ENCODE peak calls at places on chromosome 21, in six cellular contexts. P, V, H, M, G and D are unnamed samples. For H3K4me1, the result is how much of the 10 kb centered on the place peaks cover.

GRCh38 chr21:34630536-34631143 is 15.7 kb upstream of the RCAN1 start:
- DNase-seq in P (no peak), M (no peak), V (peak), H (no peak), G (peak), D (peak)

GRCh38 chr21:29091032-29091431 is 17.6 kb upstream of the CCT8 start:
- DNase-seq in H (no peak), G (no peak), P (no peak), V (peak), M (no peak), D (no peak)

GRCh38 chr21:46362946-46363345 is 39.0 kb downstream of the PCNT start:
- DNase-seq in G (no peak), V (no peak), P (no peak), H (no peak), M (no peak), D (no peak)

GRCh38 chr21:32457360-32457840 is 44.9 kb downstream of the EVA1C start:
- DNase-seq in M (peak), G (no peak), V (no peak), P (peak), H (peak), D (peak)

GRCh38 chr21:31917108-31917507 is 44.3 kb downstream of the HUNK start:
- DNase-seq in P (no peak), M (no peak), V (no peak), G (no peak), H (no peak), D (no peak)

GRCh38 chr21:28832013-28832714 is 160.5 kb downstream of the LTN1 start:
- DNase-seq in V (peak), P (no peak), H (no peak), G (peak), M (no peak), D (no peak)

GRCh38 chr21:43867332-43867703 is 2.3 kb downstream of the AGPAT3 start:
- DNase-seq in G (no peak), P (no peak), V (no peak), H (no peak), M (no peak), D (no peak)

GRCh38 chr21:17542371-17542992 is 29.6 kb downstream of the CXADR start:
- DNase-seq in V (peak), P (no peak), M (no peak), H (no peak), G (no peak), D (no peak)

GRCh38 chr21:31161157-31161556 is 122.9 kb upstream of the KRTAP19-8 start:
- DNase-seq in V (peak), M (no peak), G (no peak), P (no peak), H (no peak), D (no peak)

GRCh38 chr21:34617753-34618339 is 2.9 kb upstream of the RCAN1 start:
- DNase-seq in M (no peak), V (no peak), P (no peak), H (no peak), G (no peak), D (no peak)

GRCh38 chr21:38787461-38788274 is 18.1 kb upstream of the ETS2 start:
- DNase-seq in H (no peak), G (no peak), P (peak), M (peak), V (peak), D (peak)

GRCh38 chr21:28089599-28090421 is 902.9 kb downstream of the LTN1 start:
- DNase-seq in H (peak), P (no peak), G (no peak), M (no peak), V (no peak), D (no peak)

GRCh38 chr21:33789697-33790096 is 125.9 kb downstream of the ATP5PO start:
- DNase-seq in G (no peak), H (no peak), V (peak), P (no peak), M (no peak), D (no peak)

GRCh38 chr21:32572574-32573420 is 12.5 kb downstream of the TCP10L start:
- DNase-seq in V (no peak), G (no peak), H (no peak), P (peak), M (peak), D (no peak)

GRCh38 chr21:37225440-37225839 is 41.7 kb downstream of the VPS26C start:
- DNase-seq in G (peak), M (no peak), H (no peak), V (no peak), P (no peak), D (no peak)

GRCh38 chr21:14435423-14435822 is 52.5 kb upstream of the HSPA13 start:
- DNase-seq in G (no peak), P (no peak), M (no peak), V (no peak), H (no peak), D (no peak)

GRCh38 chr21:34858559-34858958 is 189.8 kb downstream of the CLIC6 start:
- DNase-seq in M (no peak), V (no peak), G (no peak), H (no peak), P (no peak), D (no peak)

GRCh38 chr21:34035619-34036354 is 37.6 kb upstream of the MRPS6 start:
- DNase-seq in M (no peak), H (no peak), P (no peak), G (no peak), V (no peak), D (no peak)

GRCh38 chr21:46185717-46186116 is 1.5 kb upstream of the SPATC1L start:
- DNase-seq in M (no peak), H (no peak), P (peak), V (no peak), G (no peak), D (no peak)

GRCh38 chr21:37620401-37620800 is 253.8 kb downstream of the DYRK1A start:
- DNase-seq in G (no peak), P (no peak), M (no peak), V (no peak), H (no peak), D (no peak)

GRCh38 chr21:38839683-38840286 is 34.1 kb downstream of the ETS2 start:
- DNase-seq in M (no peak), H (no peak), G (no peak), P (no peak), V (peak), D (no peak)

GRCh38 chr21:43866233-43866632 is 1.2 kb downstream of the AGPAT3 start:
- DNase-seq in H (peak), P (peak), G (peak), V (peak), M (no peak), D (no peak)

GRCh38 chr21:46345861-46346260 is 21.9 kb downstream of the PCNT start:
- DNase-seq in G (no peak), H (no peak), M (no peak), P (no peak), V (no peak), D (no peak)

GRCh38 chr21:20551939-20552338 is 446.3 kb upstream of the NCAM2 start:
- DNase-seq in V (no peak), P (no peak), G (no peak), M (no peak), H (no peak), D (no peak)

GRCh38 chr21:46121286-46122221 is 23.6 kb downstream of the COL6A2 start:
- DNase-seq in G (no peak), M (peak), H (peak), P (no peak), V (no peak), D (peak)

DNA sequence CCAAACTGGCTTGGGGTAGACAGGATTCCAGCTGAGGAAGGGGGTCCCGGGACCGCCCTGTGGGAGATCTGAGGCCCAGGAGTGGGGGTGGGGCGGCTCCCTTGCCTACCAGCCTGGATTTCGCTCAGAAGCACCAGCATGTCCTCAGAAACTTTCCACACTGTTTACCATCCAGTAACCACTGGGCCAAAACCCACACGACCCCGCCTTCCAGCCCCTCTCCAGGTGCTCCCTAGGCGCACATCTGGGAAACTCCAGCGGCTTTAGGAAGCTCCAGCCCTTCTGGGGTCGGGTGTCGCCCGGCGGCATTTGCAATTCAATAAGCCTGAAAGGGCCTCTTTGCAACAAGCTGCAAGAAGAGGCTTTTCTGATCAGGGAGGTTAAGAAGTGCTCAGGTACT is 4.6 kb downstream of the RIPK4 start:
- DNase-seq in G (no peak), M (no peak), V (no peak), H (no peak), P (no peak), D (peak)
- H3K4me1 ChIP-seq in G (under half), M (half or more), V (under half), H (under half), P (under half), D (under half)

DNA sequence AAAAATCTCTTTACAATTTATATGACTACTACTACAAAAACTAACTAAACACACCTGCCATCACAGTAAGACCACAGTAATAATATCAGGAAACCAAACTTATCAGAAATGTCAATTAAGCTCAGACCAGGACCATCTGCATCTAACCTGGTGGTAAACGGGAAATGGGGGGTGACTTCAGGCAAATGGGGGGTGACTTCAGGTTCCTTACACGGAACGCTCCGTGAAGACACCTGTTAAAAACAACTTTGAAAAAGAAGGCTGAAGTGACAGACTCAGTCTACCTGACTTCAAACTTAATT is 15.8 kb downstream of the PRDM15 start:
- DNase-seq in H (no peak), M (no peak), P (no peak), V (no peak), G (no peak), D (no peak)
- H3K4me1 ChIP-seq in H (under half), M (under half), P (under half), V (under half), G (under half), D (under half)

GRCh38 chr21:44952929-44953627 is 13.2 kb downstream of the SLX9 start:
- DNase-seq in H (no peak), G (no peak), M (no peak), V (no peak), P (no peak), D (no peak)

GRCh38 chr21:44953628-44954021 is 13.8 kb downstream of the SLX9 start:
- DNase-seq in M (no peak), H (peak), G (no peak), P (no peak), V (no peak), D (peak)

GRCh38 chr21:44950351-44950750 is 10.5 kb downstream of the SLX9 start:
- DNase-seq in H (peak), V (no peak), M (no peak), P (no peak), G (no peak), D (no peak)

GRCh38 chr21:44951186-44951915 is 11.5 kb downstream of the SLX9 start:
- DNase-seq in M (no peak), V (no peak), H (peak), G (no peak), P (no peak), D (no peak)

GRCh38 chr21:44952116-44952928 is 12.5 kb downstream of the SLX9 start:
- DNase-seq in P (no peak), H (peak), G (no peak), M (no peak), V (no peak), D (peak)
- H3K4me1 ChIP-seq in P (under half), H (under half), G (under half), M (under half), V (under half), D (under half)

GRCh38 chr21:41687633-41688032 is 79.2 kb downstream of the RIPK4 start:
- DNase-seq in H (no peak), P (no peak), M (no peak), V (no peak), G (no peak), D (no peak)
- H3K4me1 ChIP-seq in H (under half), P (under half), M (under half), V (under half), G (under half), D (under half)

DNA sequence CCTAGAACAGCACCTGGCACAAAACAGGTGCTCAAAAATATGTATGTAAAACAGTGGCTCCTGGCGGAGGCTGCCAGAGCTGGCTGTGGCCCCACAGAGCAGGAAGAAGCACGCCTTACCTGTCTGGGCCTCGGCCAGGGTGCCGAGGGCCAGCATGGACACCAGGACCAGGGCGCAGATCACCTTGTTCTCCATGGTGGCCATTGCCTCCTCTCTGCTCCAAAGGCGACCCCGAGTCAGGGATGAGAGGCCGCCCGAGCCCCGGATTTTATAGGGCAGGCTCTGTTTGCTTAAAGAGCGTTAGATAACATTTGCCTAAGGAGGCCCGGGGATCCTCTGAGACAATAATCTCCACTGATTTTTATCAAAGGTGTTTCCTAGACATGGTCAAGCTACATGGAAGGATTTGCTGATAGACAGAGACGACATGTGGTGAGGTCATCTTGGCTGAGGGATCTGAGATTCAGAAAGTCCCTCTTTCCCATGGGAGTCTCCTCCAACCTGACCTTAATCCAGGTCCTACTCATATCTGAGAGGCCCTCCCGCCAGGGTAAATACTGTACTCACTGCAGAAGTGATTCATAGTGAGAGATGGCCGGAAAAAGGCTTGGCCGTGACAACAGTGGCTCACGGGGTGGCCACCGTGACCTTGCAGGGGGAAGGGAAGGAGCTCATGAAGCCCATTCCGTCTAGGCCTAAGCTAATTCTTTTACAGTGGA is at the start of gene TFF1:
- DNase-seq in P (no peak), M (peak), V (no peak), G (no peak), H (no peak), D (no peak)
- H3K4me1 ChIP-seq in P (under half), M (under half), V (under half), G (under half), H (under half), D (under half)

GRCh38 chr21:41482980-41483379 is 25.0 kb downstream of the TMPRSS2 start:
- DNase-seq in M (no peak), V (no peak), P (no peak), G (no peak), H (no peak), D (no peak)
- H3K4me1 ChIP-seq in M (half or more), V (under half), P (under half), G (under half), H (under half), D (half or more)

DNA sequence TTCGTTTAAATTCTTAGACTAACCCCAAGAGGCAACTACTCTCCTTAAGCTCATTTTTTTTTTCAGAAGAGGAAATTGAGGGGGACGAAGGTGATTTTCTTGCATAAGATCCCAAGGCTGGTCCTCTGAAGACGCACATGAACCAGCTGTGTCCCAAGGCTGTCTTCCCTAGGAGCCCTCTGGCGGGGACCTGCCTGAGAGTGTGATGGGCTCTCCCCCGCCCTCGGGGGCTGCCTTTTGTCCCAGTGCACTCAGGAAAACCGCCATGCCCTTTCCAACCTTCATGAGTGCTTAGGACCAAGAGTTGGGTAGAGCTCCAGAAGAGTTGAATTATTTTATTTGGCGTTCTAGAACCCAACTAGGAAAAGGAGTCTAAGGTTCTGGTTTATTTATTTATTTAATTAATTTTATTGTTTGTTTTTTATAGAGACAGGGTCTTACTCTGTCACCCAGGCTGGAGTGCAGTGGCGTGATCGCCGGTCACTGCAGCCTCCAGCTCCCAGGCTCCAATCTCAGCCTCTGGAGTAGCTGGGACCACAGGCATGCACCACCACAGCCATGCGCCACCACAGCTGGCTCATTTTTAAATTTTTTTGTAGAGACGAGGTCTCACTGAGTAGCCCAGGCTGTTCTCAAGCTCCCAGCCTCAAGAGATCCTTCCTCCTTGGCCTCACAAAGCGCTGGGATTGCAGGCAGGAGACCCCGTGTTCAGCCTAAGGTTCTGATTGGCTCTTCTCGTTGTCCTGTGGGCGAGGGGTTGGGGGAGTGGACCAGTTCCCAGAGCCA is 21.9 kb downstream of the UMODL1 start:
- DNase-seq in G (no peak), H (no peak), V (peak), M (no peak), P (no peak), D (no peak)
- H3K4me1 ChIP-seq in G (under half), H (under half), V (under half), M (under half), P (under half), D (under half)

DNA sequence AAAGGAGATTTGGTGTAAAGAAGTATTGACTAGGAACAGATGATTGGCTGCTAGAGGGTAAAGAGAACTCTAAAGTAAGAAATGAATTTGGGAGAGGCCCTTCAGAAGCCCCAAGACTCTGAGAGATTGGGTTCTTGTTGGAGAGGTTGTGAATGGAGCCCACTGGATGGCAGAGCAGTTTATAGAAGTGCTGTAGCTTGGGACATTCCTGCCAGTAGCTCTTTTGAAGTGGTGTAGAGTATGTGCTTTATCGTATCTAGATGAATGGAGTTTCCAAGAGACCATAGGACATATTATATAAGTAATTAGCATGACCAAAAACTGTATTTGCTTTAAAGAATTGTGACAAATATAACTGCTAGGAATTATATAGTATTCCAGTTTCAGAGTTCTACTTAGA is 21.3 kb downstream of the USP25 start:
- DNase-seq in P (no peak), G (no peak), M (no peak), H (no peak), V (no peak), D (no peak)
- H3K4me1 ChIP-seq in P (under half), G (half or more), M (half or more), H (under half), V (under half), D (under half)

DNA sequence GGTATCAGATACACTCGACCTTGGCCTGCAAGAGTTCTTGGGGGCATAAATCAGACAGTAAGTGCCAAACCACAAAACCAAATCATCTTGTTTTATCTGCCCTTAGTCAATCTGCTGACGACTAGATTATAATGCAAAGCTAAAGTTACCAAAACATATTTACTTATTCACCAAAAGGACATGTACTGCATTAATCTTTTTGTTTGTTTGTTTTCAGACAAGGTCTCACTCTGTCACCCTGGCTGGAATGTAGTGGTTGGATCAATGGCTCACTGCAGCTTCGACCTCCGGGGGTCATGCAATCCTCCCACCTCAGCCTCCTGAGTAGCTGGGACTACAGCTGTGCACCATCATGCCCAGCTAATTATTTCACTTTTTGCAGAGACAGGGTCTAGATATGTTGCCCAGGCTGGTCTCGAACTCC is 114.7 kb downstream of the APP start:
- DNase-seq in H (no peak), V (no peak), P (no peak), M (no peak), G (no peak), D (no peak)
- H3K4me1 ChIP-seq in H (under half), V (under half), P (under half), M (under half), G (under half), D (under half)